ENCODE peak calls at places on chromosomes 6 and 20, in four cellular contexts. U is RWPE1; C is stimulated activated CD4-positive, alpha-beta T cell treated with anti-CD3 and anti-CD28 coated beads, Interleukin-12 subunit alpha, Interleukin-12 subunit beta, amount 100 ng/mL, for 4 hours; K is mesenchymal stem cell. Z is an unnamed sample.

GRCh38 chr6:89162047-89162371 is 16.2 kb downstream of the PM20D2 start:
- DNase-seq in K (no peak), U (no peak), C (no peak), Z (no peak)

GRCh38 chr6:109015185-109015584 is 79.5 kb downstream of the SESN1 start:
- DNase-seq in K (no peak), C (no peak), U (peak; percentile 9), Z (no peak)

GRCh38 chr6:131382646-131383045 is 190.4 kb upstream of the ARG1 start:
- DNase-seq in U (no peak), K (no peak), C (no peak), Z (no peak)

GRCh38 chr20:17562804-17563305 is 7.0 kb upstream of the DSTN start:
- DNase-seq in K (peak; percentile 90), U (no peak), C (no peak), Z (no peak)

GRCh38 chr20:61930776-61931475 is 134.8 kb downstream of the TAF4 start:
- DNase-seq in U (no peak), K (no peak), C (no peak), Z (no peak)

GRCh38 chr6:161011509-161012480 is 20.2 kb downstream of the MAP3K4 start:
- DNase-seq in K (no peak), C (no peak), U (no peak), Z (no peak)

GRCh38 chr6:42091718-42092023 is 41.3 kb downstream of the TAF8 start:
- DNase-seq in U (no peak), K (no peak), C (no peak), Z (no peak)

GRCh38 chr20:8573686-8574085 is 441.6 kb downstream of the PLCB1 start:
- DNase-seq in K (no peak), C (no peak), U (no peak), Z (no peak)

GRCh38 chr6:43773981-43774775 is 4.2 kb downstream of the VEGFA start:
- DNase-seq in C (no peak), K (no peak), U (no peak), Z (no peak)

GRCh38 chr20:36384022-36384619 is 78.0 kb downstream of the DLGAP4 start:
- DNase-seq in K (peak; percentile 51), C (peak; percentile 8), U (peak; percentile 77), Z (peak; percentile 53)

Z was measured in activated CD4-positive, alpha-beta memory T cell treated with anti-CD3 and anti-CD28 coated beads, Interleukin-2, amount 10 ng/mL, durations not matched to agents 7 days and 5 days.